ENCODE peak calls at places on chromosomes 13 and 19, in seven cellular contexts. D, A, V, U, Y, W and N are unnamed samples.

GRCh38 chr19:20964798-20965197 is 41.7 kb downstream of the ZNF85 start:
- DNase-seq in W (no peak), U (no peak), D (no peak), Y (no peak), A (no peak), V (no peak), N (no peak)

GRCh38 chr19:5078179-5078578 is 109.3 kb downstream of the KDM4B start:
- DNase-seq in D (no peak), A (no peak), Y (no peak), W (no peak), U (no peak), V (no peak), N (no peak)

GRCh38 chr19:58439576-58440554 is at the start of gene ZNF132:
- DNase-seq in D (peak; percentile 100), A (peak; percentile 98), Y (peak; percentile 100), V (peak; percentile 92), W (peak; percentile 94), U (peak; percentile 100), N (peak; percentile 100)

GRCh38 chr13:70812481-70812880 is 704.2 kb upstream of the KLHL1 start:
- DNase-seq in W (no peak), A (no peak), U (peak; percentile 83), Y (peak; percentile 38), V (no peak), D (peak; percentile 90), N (peak; percentile 1)

GRCh38 chr19:8161135-8161646 is 11.8 kb upstream of the FBN3 start:
- DNase-seq in D (no peak), W (peak; percentile 23), A (no peak), U (no peak), Y (peak; percentile 15), V (no peak), N (no peak)

GRCh38 chr19:47573076-47574026 is at the start of gene ZNF541:
- DNase-seq in W (peak; percentile 74), Y (peak; percentile 35), U (peak; percentile 38), A (no peak), D (peak; percentile 12), V (peak; percentile 73), N (peak; percentile 15)

GRCh38 chr19:48258350-48258749 is 2.6 kb upstream of the CARD8 start:
- DNase-seq in A (no peak), W (no peak), V (no peak), D (peak; percentile 4), Y (peak; percentile 52), U (no peak), N (no peak)

GRCh38 chr19:9936151-9937000 is at the start of gene OLFM2:
- DNase-seq in D (no peak), U (no peak), A (no peak), V (peak; percentile 26), Y (no peak), W (no peak), N (no peak)

GRCh38 chr19:7068599-7068998 is 904 bp upstream of the ZNF557 start:
- DNase-seq in D (no peak), V (no peak), Y (no peak), U (no peak), W (no peak), A (no peak), N (no peak)

GRCh38 chr13:40187836-40188591 is 478.4 kb downstream of the FOXO1 start:
- DNase-seq in U (no peak), A (no peak), W (peak; percentile 28), Y (no peak), D (no peak), V (peak; percentile 44), N (no peak)

GRCh38 chr19:23420824-23421223 is 25.6 kb upstream of the ZNF91 start:
- DNase-seq in W (no peak), Y (no peak), U (no peak), A (no peak), D (no peak), V (no peak), N (no peak)

GRCh38 chr13:40345654-40346372 is 320.6 kb downstream of the FOXO1 start:
- DNase-seq in Y (no peak), A (no peak), W (no peak), V (no peak), D (no peak), U (no peak), N (no peak)